ENCODE peak calls at places on chromosomes 7 and 10, in four cellular contexts. T is H9, V is neuronal stem cell, K is mesendoderm. E is an unnamed sample.

GRCh38 chr10:98920807-98921206 is 314.8 kb downstream of the HPSE2 start:
- DNase-seq in T (no peak), V (no peak), K (no peak), E (peak; percentile 84)

GRCh38 chr7:124700655-124701054 is 64.9 kb downstream of the GPR37 start:
- DNase-seq in T (no peak), V (no peak), K (no peak), E (peak; percentile 68)

GRCh38 chr10:110872145-110872983 is 636 bp downstream of the PDCD4 start:
- DNase-seq in T (peak; percentile 83), V (peak; percentile 88), K (peak; percentile 93), E (peak; percentile 81)

GRCh38 chr10:84933402-84933801 is 605.0 kb downstream of the CCSER2 start:
- DNase-seq in T (no peak), V (no peak), K (no peak), E (no peak)

GRCh38 chr10:125709553-125710266 is 9.8 kb upstream of the EDRF1 start:
- DNase-seq in T (no peak), V (no peak), K (peak; percentile 3), E (peak; percentile 55)

GRCh38 chr7:83148776-83149175 is 13.9 kb downstream of the PCLO start:
- DNase-seq in T (no peak), V (no peak), K (peak; percentile 3), E (no peak)

GRCh38 chr10:19638173-19638872 is 177.9 kb upstream of the PLXDC2 start:
- DNase-seq in T (no peak), V (no peak), K (no peak), E (peak; percentile 95)

GRCh38 chr10:101066146-101066889 is 4.5 kb downstream of the KAZALD1 start:
- DNase-seq in T (peak; percentile 74), V (peak; percentile 54), K (peak; percentile 73), E (peak; percentile 57)

GRCh38 chr7:24755541-24756416 is 1.5 kb downstream of the GSDME start:
- DNase-seq in T (no peak), V (no peak), K (no peak), E (peak; percentile 90)

GRCh38 chr10:102399217-102400021 is 3.9 kb downstream of the NFKB2 start:
- DNase-seq in T (peak; percentile 91), V (peak; percentile 86), K (peak; percentile 92), E (peak; percentile 82)
- H2BK120ac ChIP-seq in T (no peak overlapping the region), V (peak overlapping the region; percentile 88), K (no peak overlapping the region), E (peak overlapping the region; percentile 41)

GRCh38 chr10:61169294-61169693 is 225.3 kb upstream of the RHOBTB1 start:
- DNase-seq in T (no peak), V (no peak), K (no peak), E (no peak)
- H2BK15ac ChIP-seq in T (no peak overlapping the region), V (no peak overlapping the region), K (no peak overlapping the region), E (no peak overlapping the region)

GRCh38 chr10:74825371-74826141 is 844 bp upstream of the KAT6B start:
- DNase-seq in T (no peak), V (peak; percentile 75), K (no peak), E (no peak)
- H2BK120ac ChIP-seq in T (no peak overlapping the region), V (peak overlapping the region; percentile 98), K (peak overlapping the region; percentile 37), E (peak overlapping the region; percentile 52)

DNA sequence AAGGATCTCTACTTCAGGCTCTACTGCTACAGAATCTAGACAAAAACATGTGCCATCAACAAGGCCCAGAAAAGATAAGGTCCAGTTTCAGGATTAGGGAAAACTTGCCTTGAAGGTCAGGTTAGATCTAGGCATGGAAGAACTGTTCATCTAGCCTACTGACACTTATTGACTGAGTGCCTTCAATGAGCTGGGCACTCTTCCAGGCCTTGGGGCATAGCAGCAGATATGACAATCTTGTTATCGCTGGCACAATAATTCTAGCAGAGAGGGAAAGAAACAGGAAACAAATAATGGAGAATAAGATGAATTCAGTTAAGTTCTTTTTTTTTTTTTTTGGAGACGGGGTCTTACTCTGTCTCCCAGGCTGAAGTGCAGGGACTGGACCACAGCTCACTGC is 71.6 kb downstream of the ADCYAP1R1 start:
- DNase-seq in T (no peak), V (no peak), K (no peak), E (no peak)
- H2BK15ac ChIP-seq in T (no peak overlapping the region), V (no peak overlapping the region), K (no peak overlapping the region), E (no peak overlapping the region)

DNA sequence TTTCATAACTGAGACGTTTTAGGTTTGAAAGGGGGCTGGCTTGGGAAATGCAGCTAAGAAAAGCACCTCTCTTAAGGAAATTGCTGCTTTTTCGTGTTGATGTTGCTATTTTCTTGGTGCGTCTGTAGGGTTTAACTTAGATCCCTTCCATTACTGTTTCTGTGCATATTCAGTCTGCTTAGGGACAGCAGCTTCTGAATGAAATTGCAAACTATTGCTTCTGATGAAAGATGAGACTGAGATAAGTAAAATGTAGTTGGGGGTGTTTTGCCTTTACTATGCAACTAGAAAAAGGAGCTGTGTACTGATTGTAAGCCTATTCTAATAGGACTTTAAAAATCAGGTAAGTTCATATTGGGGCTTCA is 769 bp downstream of the HDAC9 start:
- DNase-seq in T (no peak), V (no peak), K (no peak), E (no peak)
- H2BK120ac ChIP-seq in T (peak overlapping the region; percentile 63), V (no peak overlapping the region), K (no peak overlapping the region), E (peak overlapping the region; percentile 62)

DNA sequence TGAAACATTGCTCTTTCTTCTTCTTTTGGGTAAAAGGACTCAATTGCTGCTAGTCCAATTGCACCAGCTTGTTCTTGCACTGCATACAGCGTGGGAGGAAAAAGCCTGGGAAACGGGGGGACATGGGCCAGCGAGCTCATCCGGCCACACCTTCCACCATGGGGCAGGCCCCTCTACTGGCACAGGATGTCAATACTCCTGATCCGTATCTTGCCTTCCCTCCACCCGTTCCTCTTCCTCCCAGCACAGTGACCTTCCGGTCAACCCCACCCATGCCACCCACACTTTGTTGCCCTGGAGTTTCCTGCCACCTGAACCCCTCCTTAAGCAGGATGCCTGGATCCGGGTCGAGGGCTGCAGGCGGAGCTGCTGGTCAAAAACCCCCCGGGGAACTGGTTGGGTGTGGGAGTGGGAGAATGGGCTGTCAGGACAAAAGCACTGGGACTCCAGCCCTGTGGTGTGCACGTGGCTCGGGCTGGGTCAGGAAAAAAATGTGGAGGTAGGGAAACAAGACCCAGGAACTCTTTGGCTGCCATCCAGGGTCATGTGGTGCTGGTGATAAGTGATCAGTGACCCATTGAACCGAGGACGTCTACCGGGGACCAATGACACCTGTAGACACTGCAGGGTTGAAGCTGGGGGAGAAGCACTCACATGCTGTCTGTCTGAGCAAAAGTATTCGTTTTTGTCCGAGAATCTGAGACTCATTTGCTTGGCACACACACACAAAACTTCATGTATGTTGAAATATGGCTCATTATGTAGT is 8.2 kb downstream of the IL2RA start:
- DNase-seq in T (no peak), V (no peak), K (no peak), E (no peak)
- H2BK15ac ChIP-seq in T (no peak overlapping the region), V (peak overlapping the region; percentile 30), K (no peak overlapping the region), E (no peak overlapping the region)